ENCODE peak calls at places on chromosomes 4 and X, in ten cellular contexts. One of them, this sample, is unnamed.

GRCh38 chr4:15163284-15163645 is 161.0 kb downstream of the CPEB2 start:
- DNase-seq in IMR-90: no peak
- DNase-seq in fibroblast of mammary gland: no peak
- DNase-seq in A549: no peak
- DNase-seq in WERI-Rb-1: peak
- DNase-seq in NCI-H524: no peak
- DNase-seq in central memory CD4-positive, alpha-beta T cell: no peak
- DNase-seq in stimulated activated CD4-positive, alpha-beta T cell treated with anti-CD3 and anti-CD28 coated beads, Interleukin-1b, Interleukin-23, amount 100 ng/mL, for 1 hour: no peak
- DNase-seq in activated T-helper 1 cell treated with anti-CD3 and anti-CD28 coated beads, Interleukin-12 subunit alpha, Interleukin-12 subunit beta, Interleukin-2, Interleukin-4 antibody, amounts not matched to agents 30 ng/mL and 10 ng/mL and 1 ng/mL, durations not matched to agents 14 hours and 24 hours and 36 hours: no peak
- DNase-seq in MM.1S: no peak
- DNase-seq in this sample: no peak

GRCh38 chr4:139682309-139683210 is 16.9 kb downstream of the MGST2 start:
- DNase-seq in fibroblast of mammary gland: peak
- DNase-seq in IMR-90: no peak
- DNase-seq in MM.1S: no peak
- DNase-seq in stimulated activated CD4-positive, alpha-beta T cell treated with anti-CD3 and anti-CD28 coated beads, Interleukin-1b, Interleukin-23, amount 100 ng/mL, for 1 hour: no peak
- DNase-seq in A549: no peak
- DNase-seq in central memory CD4-positive, alpha-beta T cell: no peak
- DNase-seq in activated T-helper 1 cell treated with anti-CD3 and anti-CD28 coated beads, Interleukin-12 subunit alpha, Interleukin-12 subunit beta, Interleukin-2, Interleukin-4 antibody, amounts not matched to agents 30 ng/mL and 10 ng/mL and 1 ng/mL, durations not matched to agents 14 hours and 24 hours and 36 hours: no peak
- DNase-seq in NCI-H524: no peak
- DNase-seq in WERI-Rb-1: no peak
- DNase-seq in this sample: no peak

GRCh38 chr4:16297003-16297402 is 70.7 kb upstream of the TAPT1 start:
- DNase-seq in NCI-H524: no peak
- DNase-seq in A549: no peak
- DNase-seq in stimulated activated CD4-positive, alpha-beta T cell treated with anti-CD3 and anti-CD28 coated beads, Interleukin-1b, Interleukin-23, amount 100 ng/mL, for 1 hour: no peak
- DNase-seq in WERI-Rb-1: no peak
- DNase-seq in IMR-90: no peak
- DNase-seq in MM.1S: no peak
- DNase-seq in fibroblast of mammary gland: no peak
- DNase-seq in activated T-helper 1 cell treated with anti-CD3 and anti-CD28 coated beads, Interleukin-12 subunit alpha, Interleukin-12 subunit beta, Interleukin-2, Interleukin-4 antibody, amounts not matched to agents 30 ng/mL and 10 ng/mL and 1 ng/mL, durations not matched to agents 14 hours and 24 hours and 36 hours: no peak
- DNase-seq in central memory CD4-positive, alpha-beta T cell: no peak
- DNase-seq in this sample: no peak

GRCh38 chrX:21655901-21656586 is 2.1 kb downstream of the KLHL34 start:
- DNase-seq in A549: no peak
- DNase-seq in activated T-helper 1 cell treated with anti-CD3 and anti-CD28 coated beads, Interleukin-12 subunit alpha, Interleukin-12 subunit beta, Interleukin-2, Interleukin-4 antibody, amounts not matched to agents 30 ng/mL and 10 ng/mL and 1 ng/mL, durations not matched to agents 14 hours and 24 hours and 36 hours: no peak
- DNase-seq in IMR-90: no peak
- DNase-seq in WERI-Rb-1: no peak
- DNase-seq in NCI-H524: no peak
- DNase-seq in MM.1S: no peak
- DNase-seq in stimulated activated CD4-positive, alpha-beta T cell treated with anti-CD3 and anti-CD28 coated beads, Interleukin-1b, Interleukin-23, amount 100 ng/mL, for 1 hour: no peak
- DNase-seq in fibroblast of mammary gland: no peak
- DNase-seq in central memory CD4-positive, alpha-beta T cell: no peak
- DNase-seq in this sample: no peak

GRCh38 chr4:4762300-4762699 is 97.2 kb upstream of the MSX1 start:
- DNase-seq in IMR-90: no peak
- DNase-seq in fibroblast of mammary gland: no peak
- DNase-seq in MM.1S: no peak
- DNase-seq in A549: no peak
- DNase-seq in NCI-H524: no peak
- DNase-seq in central memory CD4-positive, alpha-beta T cell: no peak
- DNase-seq in stimulated activated CD4-positive, alpha-beta T cell treated with anti-CD3 and anti-CD28 coated beads, Interleukin-1b, Interleukin-23, amount 100 ng/mL, for 1 hour: no peak
- DNase-seq in activated T-helper 1 cell treated with anti-CD3 and anti-CD28 coated beads, Interleukin-12 subunit alpha, Interleukin-12 subunit beta, Interleukin-2, Interleukin-4 antibody, amounts not matched to agents 30 ng/mL and 10 ng/mL and 1 ng/mL, durations not matched to agents 14 hours and 24 hours and 36 hours: no peak
- DNase-seq in WERI-Rb-1: no peak
- DNase-seq in this sample: no peak

GRCh38 chr4:79178770-79179169 is 147.1 kb downstream of the NAA11 start:
- DNase-seq in activated T-helper 1 cell treated with anti-CD3 and anti-CD28 coated beads, Interleukin-12 subunit alpha, Interleukin-12 subunit beta, Interleukin-2, Interleukin-4 antibody, amounts not matched to agents 30 ng/mL and 10 ng/mL and 1 ng/mL, durations not matched to agents 14 hours and 24 hours and 36 hours: no peak
- DNase-seq in MM.1S: no peak
- DNase-seq in stimulated activated CD4-positive, alpha-beta T cell treated with anti-CD3 and anti-CD28 coated beads, Interleukin-1b, Interleukin-23, amount 100 ng/mL, for 1 hour: no peak
- DNase-seq in NCI-H524: no peak
- DNase-seq in central memory CD4-positive, alpha-beta T cell: no peak
- DNase-seq in IMR-90: no peak
- DNase-seq in WERI-Rb-1: no peak
- DNase-seq in fibroblast of mammary gland: peak
- DNase-seq in A549: no peak
- DNase-seq in this sample: no peak

GRCh38 chrX:148049441-148049840 is 68.3 kb downstream of the FMR1NB start:
- DNase-seq in central memory CD4-positive, alpha-beta T cell: peak
- DNase-seq in MM.1S: peak
- DNase-seq in NCI-H524: peak
- DNase-seq in fibroblast of mammary gland: peak
- DNase-seq in activated T-helper 1 cell treated with anti-CD3 and anti-CD28 coated beads, Interleukin-12 subunit alpha, Interleukin-12 subunit beta, Interleukin-2, Interleukin-4 antibody, amounts not matched to agents 30 ng/mL and 10 ng/mL and 1 ng/mL, durations not matched to agents 14 hours and 24 hours and 36 hours: no peak
- DNase-seq in A549: peak
- DNase-seq in stimulated activated CD4-positive, alpha-beta T cell treated with anti-CD3 and anti-CD28 coated beads, Interleukin-1b, Interleukin-23, amount 100 ng/mL, for 1 hour: no peak
- DNase-seq in IMR-90: peak
- DNase-seq in WERI-Rb-1: no peak
- DNase-seq in this sample: no peak

GRCh38 chrX:9681422-9681821 is 84.2 kb downstream of the GPR143 start:
- DNase-seq in NCI-H524: no peak
- DNase-seq in activated T-helper 1 cell treated with anti-CD3 and anti-CD28 coated beads, Interleukin-12 subunit alpha, Interleukin-12 subunit beta, Interleukin-2, Interleukin-4 antibody, amounts not matched to agents 30 ng/mL and 10 ng/mL and 1 ng/mL, durations not matched to agents 14 hours and 24 hours and 36 hours: no peak
- DNase-seq in MM.1S: no peak
- DNase-seq in fibroblast of mammary gland: peak
- DNase-seq in IMR-90: peak
- DNase-seq in central memory CD4-positive, alpha-beta T cell: no peak
- DNase-seq in stimulated activated CD4-positive, alpha-beta T cell treated with anti-CD3 and anti-CD28 coated beads, Interleukin-1b, Interleukin-23, amount 100 ng/mL, for 1 hour: no peak
- DNase-seq in A549: no peak
- DNase-seq in WERI-Rb-1: no peak
- DNase-seq in this sample: peak

GRCh38 chr4:70269674-70270073 is 27.3 kb downstream of the CSN3 start:
- DNase-seq in WERI-Rb-1: no peak
- DNase-seq in A549: peak
- DNase-seq in activated T-helper 1 cell treated with anti-CD3 and anti-CD28 coated beads, Interleukin-12 subunit alpha, Interleukin-12 subunit beta, Interleukin-2, Interleukin-4 antibody, amounts not matched to agents 30 ng/mL and 10 ng/mL and 1 ng/mL, durations not matched to agents 14 hours and 24 hours and 36 hours: no peak
- DNase-seq in NCI-H524: no peak
- DNase-seq in MM.1S: peak
- DNase-seq in central memory CD4-positive, alpha-beta T cell: no peak
- DNase-seq in fibroblast of mammary gland: peak
- DNase-seq in stimulated activated CD4-positive, alpha-beta T cell treated with anti-CD3 and anti-CD28 coated beads, Interleukin-1b, Interleukin-23, amount 100 ng/mL, for 1 hour: no peak
- DNase-seq in IMR-90: no peak
- DNase-seq in this sample: no peak

GRCh38 chr4:81771721-81772120 is 300.0 kb upstream of the RASGEF1B start:
- DNase-seq in fibroblast of mammary gland: no peak
- DNase-seq in NCI-H524: no peak
- DNase-seq in A549: no peak
- DNase-seq in MM.1S: no peak
- DNase-seq in WERI-Rb-1: no peak
- DNase-seq in activated T-helper 1 cell treated with anti-CD3 and anti-CD28 coated beads, Interleukin-12 subunit alpha, Interleukin-12 subunit beta, Interleukin-2, Interleukin-4 antibody, amounts not matched to agents 30 ng/mL and 10 ng/mL and 1 ng/mL, durations not matched to agents 14 hours and 24 hours and 36 hours: no peak
- DNase-seq in IMR-90: no peak
- DNase-seq in stimulated activated CD4-positive, alpha-beta T cell treated with anti-CD3 and anti-CD28 coated beads, Interleukin-1b, Interleukin-23, amount 100 ng/mL, for 1 hour: no peak
- DNase-seq in central memory CD4-positive, alpha-beta T cell: no peak
- DNase-seq in this sample: no peak